ENCODE peak calls at places on chromosomes 1 and 21, in six cellular contexts. L is endothelial cell, Y is choroid plexus epithelial cell, Q is lower lobe of right lung, M is natural killer cell, R is astrocyte of the spinal cord. G is an unnamed sample.

GRCh38 chr1:107787299-107787698 is 177.7 kb downstream of the VAV3 start:
- DNase-seq in R (no peak), Y (peak; percentile 13), Q (no peak), L (peak; percentile 26), M (no peak), G (no peak)

GRCh38 chr1:2559509-2560298 is 3.5 kb downstream of the TNFRSF14 start:
- DNase-seq in R (no peak), Y (no peak), L (no peak), M (no peak), Q (peak; percentile 45), G (no peak)

GRCh38 chr1:94855307-94855700 is 35.1 kb downstream of the SLC44A3 start:
- DNase-seq in Y (no peak), M (no peak), Q (no peak), R (no peak), L (no peak), G (no peak)

GRCh38 chr1:92833840-92834239 is 2.0 kb downstream of the RPL5 start:
- DNase-seq in Y (no peak), L (no peak), Q (no peak), M (no peak), R (no peak), G (no peak)

GRCh38 chr1:62436039-62436465 is 797 bp upstream of the USP1 start:
- DNase-seq in M (peak; percentile 97), R (no peak), Y (no peak), Q (peak; percentile 98), L (peak; percentile 94), G (peak; percentile 94)

GRCh38 chr1:10779841-10780240 is 16.6 kb downstream of the CASZ1 start:
- DNase-seq in M (no peak), L (no peak), Y (no peak), R (no peak), Q (peak; percentile 27), G (no peak)

GRCh38 chr1:119276558-119276957 is 92.0 kb upstream of the HAO2 start:
- DNase-seq in R (no peak), Y (peak; percentile 31), L (no peak), Q (no peak), M (no peak), G (no peak)

GRCh38 chr21:45655071-45655470 is 11.5 kb downstream of the PCBP3 start:
- DNase-seq in Q (no peak), L (no peak), Y (peak; percentile 68), R (peak; percentile 66), M (no peak), G (no peak)

GRCh38 chr1:118074101-118074500 is 110.9 kb downstream of the SPAG17 start:
- DNase-seq in M (no peak), Q (no peak), R (no peak), L (no peak), Y (no peak), G (no peak)

GRCh38 chr1:89786628-89787214 is 34.1 kb upstream of the LRRC8D start:
- DNase-seq in M (no peak), Y (no peak), R (no peak), Q (no peak), L (no peak), G (no peak)

GRCh38 chr21:42833439-42833815 is 45.9 kb downstream of the WDR4 start:
- DNase-seq in Q (no peak), Y (peak; percentile 12), R (no peak), L (peak; percentile 28), M (no peak), G (no peak)

GRCh38 chr1:87389011-87389410 is 60.3 kb downstream of the LMO4 start:
- DNase-seq in Q (no peak), R (no peak), L (no peak), Y (no peak), M (no peak), G (no peak)

GRCh38 chr1:50959913-50960844 is at the start of gene FAF1:
- DNase-seq in Y (peak; percentile 97), R (peak; percentile 98), Q (peak; percentile 99), M (peak; percentile 98), L (peak; percentile 97), G (peak; percentile 98)
- TF ChIP-seq CTCF in Y (peak; percentile 37), R (no peak), Q (peak; percentile 38), M (no peak), L (peak; percentile 43), G (no peak)

GRCh38 chr1:115976062-115976899 is at the start of gene SLC22A15:
- DNase-seq in Y (peak; percentile 50), R (peak; percentile 18), L (peak; percentile 72), M (peak; percentile 50), Q (peak; percentile 91), G (peak; percentile 63)
- TF ChIP-seq CTCF in Y (no peak), R (no peak), L (no peak), M (no peak), Q (peak; percentile 10), G (no peak)

GRCh38 chr1:67031848-67032247 is 22.1 kb downstream of the SLC35D1 start:
- DNase-seq in Y (no peak), R (no peak), M (no peak), L (no peak), Q (no peak), G (no peak)

GRCh38 chr1:67031121-67031520 is 22.8 kb downstream of the SLC35D1 start:
- DNase-seq in Q (no peak), R (peak; percentile 30), Y (peak; percentile 15), L (no peak), M (no peak), G (no peak)

GRCh38 chr1:67029472-67029871 is 24.5 kb downstream of the SLC35D1 start:
- DNase-seq in L (no peak), R (no peak), Q (no peak), Y (no peak), M (no peak), G (no peak)
- TF ChIP-seq CTCF in L (no peak), R (no peak), Q (no peak), Y (no peak), M (no peak), G (no peak)

GRCh38 chr1:99407018-99407417 is 142.7 kb downstream of the PLPPR4 start:
- DNase-seq in L (no peak), Y (peak; percentile 4), Q (no peak), M (no peak), R (no peak), G (no peak)
- TF ChIP-seq CTCF in L (no peak), Y (no peak), Q (no peak), M (no peak), R (no peak), G (no peak)

DNA sequence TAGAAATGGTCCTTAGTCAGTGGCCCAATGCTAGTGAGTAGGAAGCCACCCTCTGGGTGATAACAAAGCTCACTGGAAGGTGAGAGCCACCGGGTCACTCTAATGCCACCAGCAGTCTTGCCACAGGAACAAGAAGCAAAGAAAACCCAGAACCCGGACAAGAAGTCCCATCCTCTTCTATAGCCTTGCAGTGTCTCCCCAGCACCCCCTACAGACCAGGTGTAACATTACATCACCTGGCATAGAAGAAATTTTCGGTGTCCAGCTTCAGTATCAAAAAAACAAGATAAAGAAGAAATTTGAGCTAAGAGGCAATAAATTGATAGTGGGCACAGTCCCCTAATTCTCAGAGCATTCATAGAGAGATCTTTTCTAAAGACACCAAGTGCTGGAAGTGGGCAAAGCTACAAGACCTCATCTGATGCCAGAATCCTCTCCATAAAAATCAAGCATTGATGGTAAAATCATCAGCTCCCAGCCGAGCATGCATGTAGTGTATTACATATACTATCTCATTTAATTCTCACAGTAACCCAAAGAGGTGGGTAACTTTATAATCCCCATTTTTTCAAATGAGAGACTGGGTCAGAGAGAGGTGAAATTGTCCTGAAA is 491.0 kb downstream of the MATN1 start:
- DNase-seq in M (no peak), R (no peak), L (peak; percentile 25), Q (no peak), Y (no peak), G (no peak)
- TF ChIP-seq CTCF in M (peak; percentile 82), R (peak; percentile 31), L (peak; percentile 70), Q (peak; percentile 61), Y (peak; percentile 31), G (no peak)

GRCh38 chr1:218556016-218556415 is 210.9 kb downstream of the TGFB2 start:
- DNase-seq in R (no peak), L (no peak), M (no peak), Y (no peak), Q (no peak), G (no peak)

GRCh38 chr1:218547901-218548730 is 203.0 kb downstream of the TGFB2 start:
- DNase-seq in M (no peak), R (no peak), Q (no peak), Y (no peak), L (no peak), G (no peak)

GRCh38 chr1:218557731-218558130 is 212.6 kb downstream of the TGFB2 start:
- DNase-seq in M (no peak), Y (peak; percentile 56), R (peak; percentile 59), L (no peak), Q (no peak), G (no peak)

GRCh38 chr1:218548764-218549163 is 203.6 kb downstream of the TGFB2 start:
- DNase-seq in L (no peak), Q (no peak), M (no peak), R (no peak), Y (no peak), G (no peak)

GRCh38 chr1:218553197-218553596 is 208.1 kb downstream of the TGFB2 start:
- DNase-seq in M (no peak), Y (peak; percentile 55), L (no peak), Q (no peak), R (no peak), G (no peak)
- TF ChIP-seq CTCF in M (no peak), Y (peak; percentile 60), L (no peak), Q (no peak), R (peak; percentile 25), G (no peak)

GRCh38 chr1:203031467-203031866 is 5.2 kb downstream of the PPFIA4 start:
- DNase-seq in Y (no peak), Q (no peak), R (no peak), M (no peak), L (no peak), G (no peak)
- TF ChIP-seq CTCF in Y (no peak), Q (no peak), R (peak; percentile 54), M (no peak), L (peak; percentile 76), G (no peak)

GRCh38 chr1:47331875-47332274 is 1.7 kb upstream of the CMPK1 start:
- DNase-seq in Q (no peak), M (no peak), R (no peak), L (no peak), Y (no peak), G (no peak)

GRCh38 chr1:47332779-47333577 is 612 bp upstream of the CMPK1 start:
- DNase-seq in M (no peak), R (no peak), Q (no peak), Y (no peak), L (no peak), G (no peak)

GRCh38 chr1:47333922-47334764 is 553 bp downstream of the CMPK1 start:
- DNase-seq in R (peak; percentile 75), Y (peak; percentile 77), Q (peak; percentile 89), M (peak; percentile 72), L (peak; percentile 83), G (peak; percentile 78)

GRCh38 chr1:47334765-47335435 is 1.3 kb downstream of the CMPK1 start:
- DNase-seq in R (no peak), Q (no peak), Y (no peak), M (no peak), L (no peak), G (no peak)

GRCh38 chr1:47333578-47333921 is at the start of gene CMPK1:
- DNase-seq in R (peak; percentile 85), L (peak; percentile 80), Y (peak; percentile 82), M (peak; percentile 72), Q (peak; percentile 90), G (peak; percentile 75)
- TF ChIP-seq CTCF in R (peak; percentile 13), L (no peak), Y (peak; percentile 34), M (no peak), Q (no peak), G (no peak)

G was measured in activated B cell treated with CpG ODN at 0.5 μM for 24 hours.